ENCODE peak calls at places on chromosome 10, in four cellular contexts. X is A549; B is GM20000; W is CD8-positive, alpha-beta T cell. T is an unnamed sample.
A peak's percentile ranks its signal among the peaks of the same experiment; 100 is the strongest.

GRCh38 chr10:35079763-35080162 is 10.4 kb downstream of the CUL2 start:
- DNase-seq in X (peak; percentile 42), W (no peak), B (no peak), T (no peak)

GRCh38 chr10:128147669-128148068 is 21.4 kb upstream of the MKI67 start:
- DNase-seq in B (no peak), W (no peak), X (no peak), T (no peak)

GRCh38 chr10:70494966-70495365 is 16.4 kb downstream of the PALD1 start:
- DNase-seq in W (no peak), X (no peak), B (no peak), T (no peak)

GRCh38 chr10:79320785-79321493 is 26.3 kb upstream of the PPIF start:
- DNase-seq in B (no peak), X (peak; percentile 74), W (no peak), T (no peak)

GRCh38 chr10:21405981-21406380 is 119.5 kb downstream of the SKIDA1 start:
- DNase-seq in B (no peak), X (no peak), W (no peak), T (no peak)

GRCh38 chr10:87913170-87913921 is 49.9 kb downstream of the PTEN start:
- DNase-seq in W (no peak), X (no peak), B (no peak), T (no peak)

GRCh38 chr10:133080683-133081040 is 7.1 kb upstream of the ADGRA1 start:
- DNase-seq in B (no peak), W (no peak), X (no peak), T (no peak)

GRCh38 chr10:94043431-94043990 is 49.8 kb downstream of the PLCE1 start:
- DNase-seq in W (no peak), X (no peak), B (no peak), T (no peak)

GRCh38 chr10:34526758-34527730 is 288.1 kb downstream of the PARD3 start:
- DNase-seq in W (no peak), B (no peak), X (peak; percentile 72), T (no peak)

GRCh38 chr10:98055875-98056516 is 25.6 kb upstream of the CRTAC1 start:
- DNase-seq in W (no peak), B (no peak), X (no peak), T (peak; percentile 59)

GRCh38 chr10:34768261-34768971 is 46.7 kb downstream of the PARD3 start:
- DNase-seq in B (no peak), W (no peak), X (peak; percentile 44), T (no peak)

GRCh38 chr10:128124813-128125403 is 1.3 kb downstream of the MKI67 start:
- DNase-seq in W (no peak), X (peak; percentile 26), B (no peak), T (no peak)

GRCh38 chr10:110067960-110068770 is 60.4 kb downstream of the ADD3 start:
- DNase-seq in B (peak; percentile 25), W (peak; percentile 42), X (no peak), T (no peak)

GRCh38 chr10:84563868-84564267 is 235.5 kb downstream of the CCSER2 start:
- DNase-seq in B (no peak), X (no peak), W (no peak), T (no peak)

GRCh38 chr10:73997479-73997805 is 474 bp upstream of the VCL start:
- DNase-seq in X (peak; percentile 52), W (peak; percentile 80), B (no peak), T (no peak)

GRCh38 chr10:47031953-47032465 is 120.8 kb downstream of the PTPN20 start:
- DNase-seq in X (no peak), B (no peak), W (no peak), T (no peak)

GRCh38 chr10:5945561-5946418 is 31.6 kb downstream of the IL15RA start:
- DNase-seq in X (no peak), B (no peak), W (no peak), T (peak; percentile 52)

GRCh38 chr10:122435212-122435827 is 19.1 kb upstream of the ARMS2 start:
- DNase-seq in W (no peak), B (no peak), X (peak; percentile 36), T (no peak)

GRCh38 chr10:102918817-102919236 is 733 bp downstream of the CNNM2 start:
- DNase-seq in W (peak; percentile 27), X (peak; percentile 33), B (peak; percentile 64), T (no peak)
- TF ChIP-seq CTCF in W (no peak), X (no peak), B (no peak), T (no peak)

GRCh38 chr10:46022978-46023702 is 7.3 kb downstream of the NCOA4 start:
- DNase-seq in W (peak; percentile 80), B (peak; percentile 86), X (peak; percentile 82), T (peak; percentile 92)
- TF ChIP-seq CTCF in W (no peak), B (peak; percentile 14), X (no peak), T (no peak)

DNA sequence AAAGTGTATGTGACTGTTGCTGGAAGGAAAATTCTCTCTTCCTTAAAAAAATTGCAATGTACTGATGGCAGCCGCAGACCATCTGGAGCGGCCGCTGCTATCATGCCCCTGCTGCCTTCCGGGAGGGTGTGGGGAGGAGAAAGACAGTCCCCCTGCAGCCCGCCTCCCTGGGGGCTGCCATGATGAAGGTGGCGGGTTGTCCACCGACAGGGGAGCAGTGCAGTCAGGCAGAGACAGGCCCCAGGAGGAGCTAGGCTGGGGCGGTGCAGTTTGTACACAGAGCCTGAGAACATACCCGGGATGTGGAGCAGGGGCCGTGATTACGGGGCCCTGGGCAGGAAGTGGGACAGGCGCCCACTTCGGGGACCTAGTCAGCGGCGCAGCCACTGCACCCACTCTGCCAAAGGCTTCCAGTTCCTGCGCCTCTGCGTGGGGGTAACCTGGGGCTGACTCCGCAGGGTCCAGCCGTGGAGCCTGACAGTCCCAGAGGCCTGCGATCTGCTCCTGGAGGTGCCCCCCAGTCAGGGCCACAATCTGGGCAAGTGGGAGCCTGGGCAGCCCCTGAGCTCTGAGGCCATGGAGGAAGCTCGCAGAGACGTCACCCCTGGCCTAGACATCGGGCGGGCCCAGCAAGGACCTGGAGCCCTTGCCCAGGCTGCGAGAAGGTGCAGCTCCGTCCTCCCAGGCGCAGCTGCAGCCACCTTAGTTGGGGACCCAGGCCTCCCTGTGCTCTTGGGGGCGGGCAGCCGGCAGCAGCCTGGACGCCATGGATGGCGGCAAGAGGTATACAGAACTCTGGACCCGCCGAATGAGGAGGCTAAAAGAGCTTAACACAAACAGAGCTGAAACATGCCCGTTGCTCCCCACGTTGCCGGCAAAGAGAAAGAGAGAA is 1356.8 kb downstream of the XPNPEP1 start:
- DNase-seq in X (no peak), B (no peak), W (no peak), T (no peak)
- TF ChIP-seq CTCF in X (no peak), B (no peak), W (no peak), T (no peak)

GRCh38 chr10:82383350-82383749 is 508.4 kb downstream of the NRG3 start:
- DNase-seq in X (no peak), W (no peak), B (no peak), T (no peak)

GRCh38 chr10:82378146-82378545 is 503.2 kb downstream of the NRG3 start:
- DNase-seq in W (no peak), B (no peak), X (no peak), T (no peak)

DNA sequence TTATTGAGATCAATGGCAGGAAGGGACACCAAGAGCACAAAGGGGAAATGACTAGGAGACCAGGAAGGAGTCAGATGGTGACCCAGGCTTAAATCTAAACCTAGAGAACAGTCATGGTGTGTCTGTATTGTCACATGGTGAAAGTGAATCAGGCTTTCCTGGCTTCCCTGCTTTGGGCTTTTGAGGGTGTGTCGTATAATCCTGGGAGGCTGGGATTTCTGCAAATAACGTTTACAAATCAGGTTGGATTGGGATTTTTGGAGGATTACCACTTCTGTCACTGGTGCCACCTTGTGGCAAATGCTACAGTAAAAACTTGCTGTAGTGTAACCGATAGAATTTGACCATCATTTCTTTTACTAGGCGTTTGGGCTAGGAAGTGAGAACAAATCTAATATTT is 502.6 kb downstream of the NRG3 start:
- DNase-seq in B (no peak), X (no peak), W (no peak), T (peak; percentile 22)
- TF ChIP-seq CTCF in B (no peak), X (no peak), W (no peak), T (peak; percentile 48)

GRCh38 chr10:4549254-4549653 is 276.8 kb upstream of the AKR1E2 start:
- DNase-seq in B (no peak), W (no peak), X (no peak), T (no peak)
- TF ChIP-seq CTCF in B (no peak), W (no peak), X (no peak), T (no peak)

GRCh38 chr10:130358981-130359650 is 222.9 kb downstream of the GLRX3 start:
- DNase-seq in B (no peak), X (no peak), W (no peak), T (no peak)
- TF ChIP-seq CTCF in B (no peak), X (no peak), W (no peak), T (no peak)

DNA sequence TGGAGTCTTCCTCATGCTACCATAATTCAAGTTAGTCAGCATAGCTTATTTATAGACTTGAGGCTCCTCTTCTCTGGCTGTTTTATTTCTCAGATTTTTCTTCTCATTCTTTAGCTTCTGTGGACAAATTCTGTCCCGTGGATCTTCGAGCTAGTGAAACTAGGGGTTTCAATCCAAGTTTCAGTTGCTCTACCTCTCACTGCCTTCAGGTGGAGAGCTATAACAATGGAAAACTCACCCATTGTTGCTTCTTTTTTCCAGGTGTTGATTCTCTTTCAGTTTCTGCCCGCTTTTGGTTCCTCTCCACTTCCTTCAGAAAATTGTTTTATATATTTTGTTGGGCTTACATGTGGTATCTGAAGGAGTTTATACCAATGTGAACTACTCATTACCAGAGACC is 266.0 kb downstream of the TCF7L2 start:
- DNase-seq in W (no peak), X (no peak), B (no peak), T (no peak)
- TF ChIP-seq CTCF in W (no peak), X (peak; percentile 16), B (no peak), T (no peak)

GRCh38 chr10:101450277-101451080 is 96.5 kb downstream of the BTRC start:
- DNase-seq in X (no peak), B (no peak), W (no peak), T (no peak)

GRCh38 chr10:101446947-101447346 is 93.0 kb downstream of the BTRC start:
- DNase-seq in W (no peak), X (no peak), B (no peak), T (no peak)

GRCh38 chr10:101444499-101444898 is 90.5 kb downstream of the BTRC start:
- DNase-seq in B (no peak), X (no peak), W (no peak), T (no peak)

GRCh38 chr10:101446071-101446470 is 92.1 kb downstream of the BTRC start:
- DNase-seq in X (no peak), W (no peak), B (no peak), T (no peak)

DNA sequence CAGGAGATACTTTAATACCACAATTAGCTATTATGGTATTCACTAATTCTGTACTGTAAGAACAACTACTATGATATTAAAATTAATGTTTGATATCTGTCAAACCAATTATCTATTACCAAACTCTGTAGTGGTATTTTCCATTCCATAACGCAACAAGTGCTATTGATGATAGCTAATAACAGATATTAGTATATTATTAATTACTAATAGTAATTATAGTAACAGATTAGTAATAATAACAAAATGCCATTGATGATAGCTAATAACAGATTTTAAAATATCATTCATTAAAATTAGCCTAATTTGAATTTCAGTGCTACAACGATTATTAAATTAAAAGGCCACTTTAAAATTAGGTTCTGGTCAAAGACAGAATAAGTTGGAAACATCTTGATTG is 93.5 kb downstream of the BTRC start:
- DNase-seq in W (no peak), X (no peak), B (no peak), T (no peak)
- TF ChIP-seq CTCF in W (no peak), X (no peak), B (no peak), T (no peak)

GRCh38 chr10:32893431-32893830 is 64.6 kb downstream of the ITGB1 start:
- DNase-seq in X (no peak), B (no peak), W (no peak), T (no peak)
- TF ChIP-seq CTCF in X (no peak), B (no peak), W (no peak), T (peak; percentile 20)